ENCODE peak calls at places on chromosomes 13 and 19, in nine cellular contexts. F is neuronal stem cell; L is amniotic stem cell; B is stimulated activated CD8-positive, alpha-beta memory T cell treated with anti-CD3 and anti-CD28 coated beads, Interleukin-15, amount 100 ng/mL, for 24 hours; U is suprapubic skin; H is fibroblast of the aortic adventitia; A is GM12892; N is activated gamma-delta T cell; D is stimulated activated naive CD4-positive, alpha-beta T cell. Q is an unnamed sample.

GRCh38 chr13:48562296-48563066 is 29.6 kb upstream of the RCBTB2 start:
- DNase-seq in L (no peak), U (no peak), N (no peak), A (peak), D (peak), B (no peak), F (no peak), H (no peak), Q (peak)

GRCh38 chr19:46634656-46635218 is 1.3 kb downstream of the GNG8 start:
- DNase-seq in U (no peak), L (no peak), A (no peak), F (no peak), B (no peak), D (no peak), N (no peak), H (no peak), Q (no peak)

GRCh38 chr19:8206147-8207087 is 2.8 kb upstream of the CERS4 start:
- DNase-seq in F (no peak), D (no peak), U (no peak), A (no peak), N (no peak), H (no peak), L (no peak), B (no peak), Q (no peak)

GRCh38 chr19:17794731-17795494 is at the start of gene B3GNT3:
- DNase-seq in A (no peak), H (no peak), L (no peak), D (peak), F (no peak), N (no peak), U (no peak), B (no peak), Q (no peak)

GRCh38 chr13:43153436-43154082 is 130.2 kb downstream of the DNAJC15 start:
- DNase-seq in B (no peak), D (no peak), A (no peak), H (peak), U (no peak), F (no peak), L (peak), N (no peak), Q (no peak)

GRCh38 chr19:18700501-18701249 is 17.2 kb downstream of the CRTC1 start:
- DNase-seq in H (peak), N (peak), L (peak), U (no peak), A (peak), F (peak), B (peak), D (peak), Q (peak)

GRCh38 chr19:39996811-39997594 is at the start of gene ZNF546:
- DNase-seq in U (peak), F (peak), A (peak), L (peak), N (peak), D (peak), B (peak), H (peak), Q (peak)

GRCh38 chr13:85497652-85498051 is 301.6 kb downstream of the SLITRK6 start:
- DNase-seq in L (peak), D (no peak), N (no peak), A (no peak), B (no peak), F (no peak), H (peak), U (no peak), Q (no peak)